ENCODE peak calls at places on chromosomes 12 and 14, in four cellular contexts. F is gastrocnemius medialis, P is cardiac muscle cell, N is Panc1. O is an unnamed sample.
A peak's percentile ranks its signal among the peaks of the same experiment; 100 is the strongest.

GRCh38 chr12:49673446-49674317 is 33.5 kb downstream of the FMNL3 start:
- DNase-seq in F (peak; percentile 78), P (peak; percentile 99), N (no peak), O (peak; percentile 95)

GRCh38 chr12:100877776-100878175 is 83.2 kb downstream of the ANO4 start:
- DNase-seq in F (no peak), P (no peak), N (no peak), O (no peak)

GRCh38 chr14:45426685-45427282 is 173.8 kb upstream of the MIS18BP1 start:
- DNase-seq in F (no peak), P (peak; percentile 47), N (peak; percentile 12), O (no peak)

GRCh38 chr12:132416827-132417226 is 73.1 kb upstream of the FBRSL1 start:
- DNase-seq in F (no peak), P (no peak), N (no peak), O (no peak)

GRCh38 chr12:29733060-29733459 is 50.7 kb downstream of the TMTC1 start:
- DNase-seq in F (no peak), P (no peak), N (no peak), O (no peak)

GRCh38 chr12:42510823-42511222 is 78.7 kb downstream of the PRICKLE1 start:
- DNase-seq in F (no peak), P (no peak), N (no peak), O (no peak)

GRCh38 chr14:30521899-30522736 is 36.8 kb upstream of the G2E3 start:
- DNase-seq in F (no peak), P (peak; percentile 62), N (peak; percentile 18), O (no peak)

GRCh38 chr12:102426599-102427541 is 53.5 kb downstream of the IGF1 start:
- DNase-seq in F (peak; percentile 11), P (no peak), N (no peak), O (no peak)

GRCh38 chr12:57452181-57452936 is 2.7 kb upstream of the INHBE start:
- DNase-seq in F (peak; percentile 47), P (peak; percentile 86), N (no peak), O (peak; percentile 83)

GRCh38 chr14:26775765-26776577 is 178.1 kb upstream of the NOVA1 start:
- DNase-seq in F (no peak), P (peak; percentile 67), N (peak; percentile 61), O (no peak)

GRCh38 chr12:4118601-4119156 is 154.9 kb upstream of the CCND2 start:
- DNase-seq in F (no peak), P (no peak), N (no peak), O (no peak)

GRCh38 chr12:6961278-6961694 is 9.2 kb downstream of the PHB2 start:
- DNase-seq in F (no peak), P (peak; percentile 62), N (no peak), O (peak; percentile 84)

GRCh38 chr14:88384653-88385205 is 728 bp upstream of the SPATA7 start:
- DNase-seq in F (no peak), P (peak; percentile 25), N (no peak), O (no peak)

GRCh38 chr12:71589478-71589881 is 74.2 kb downstream of the ZFC3H1 start:
- DNase-seq in F (no peak), P (no peak), N (no peak), O (no peak)

GRCh38 chr12:40969796-40970195 is 218.3 kb upstream of the PDZRN4 start:
- DNase-seq in F (no peak), P (no peak), N (no peak), O (no peak)

GRCh38 chr12:20007331-20007730 is 361.0 kb upstream of the PDE3A start:
- DNase-seq in F (no peak), P (no peak), N (no peak), O (no peak)

GRCh38 chr12:74426091-74426490 is 111.5 kb upstream of the ATXN7L3B start:
- DNase-seq in F (no peak), P (no peak), N (no peak), O (no peak)

GRCh38 chr12:54304187-54304810 is 3.5 kb upstream of the NFE2 start:
- DNase-seq in F (peak; percentile 28), P (peak; percentile 87), N (no peak), O (peak; percentile 85)

GRCh38 chr12:12683725-12684124 is 12.3 kb downstream of the GPR19 start:
- DNase-seq in F (no peak), P (no peak), N (no peak), O (no peak)

GRCh38 chr12:40693503-40693863 is 1.2 kb downstream of the CNTN1 start:
- DNase-seq in F (no peak), P (no peak), N (no peak), O (no peak)

GRCh38 chr12:49843411-49843810 is 505 bp upstream of the BCDIN3D start:
- DNase-seq in F (no peak), P (no peak), N (no peak), O (peak; percentile 40)

DNA sequence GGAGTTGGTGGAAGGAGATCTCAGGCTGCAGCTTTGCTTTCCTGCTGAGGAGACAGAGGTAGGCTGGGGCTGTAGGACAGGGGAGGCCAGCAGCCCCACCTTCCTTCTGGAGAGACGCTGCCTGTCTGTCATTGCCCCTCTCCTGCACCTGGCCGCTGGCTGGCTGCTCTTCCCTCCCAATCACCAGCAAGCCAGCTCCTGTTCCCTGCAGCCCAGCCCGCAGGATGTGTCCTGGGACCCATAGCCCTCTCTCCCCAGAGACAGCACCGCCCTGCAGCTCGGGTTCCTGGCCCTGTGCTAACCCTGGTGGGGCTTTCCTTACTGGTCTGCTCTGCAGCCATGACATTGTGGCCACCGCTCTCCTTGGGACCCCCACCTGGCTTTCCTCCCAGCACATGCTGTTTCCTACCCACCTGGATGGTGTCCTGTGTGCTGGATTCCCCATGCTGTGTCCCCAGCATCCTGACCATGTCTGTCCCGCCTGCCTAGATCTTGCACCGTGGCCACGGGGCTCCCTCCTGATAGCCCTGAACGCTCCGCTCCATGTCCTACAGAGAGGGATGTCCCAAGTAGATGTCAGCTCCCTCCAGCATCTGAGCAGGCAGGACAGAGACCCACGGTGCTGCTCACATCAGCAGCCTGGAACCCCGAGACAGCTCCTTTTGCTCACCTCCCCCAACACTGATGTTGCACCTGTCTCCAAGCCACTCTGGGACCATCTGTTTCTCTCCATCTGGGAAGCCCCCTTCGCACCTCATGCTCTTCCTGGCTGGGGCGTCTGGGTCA is 1.2 kb upstream of the MTA1 start:
- DNase-seq in F (no peak), P (no peak), N (no peak), O (no peak)
- H3K4me3 ChIP-seq in F (peak overlapping the region; percentile 82), P (no peak overlapping the region), N (no peak overlapping the region), O (peak overlapping the region; percentile 69)

GRCh38 chr12:123358035-123358434 is 6.6 kb downstream of the SBNO1 start:
- DNase-seq in F (no peak), P (no peak), N (no peak), O (no peak)
- H3K4me1 ChIP-seq in F (peaks cover 15% of the 10 kb centered on the region), P (peaks cover 3% of the 10 kb centered on the region), N (peaks cover 17% of the 10 kb centered on the region), O (peaks cover 16% of the 10 kb centered on the region)

DNA sequence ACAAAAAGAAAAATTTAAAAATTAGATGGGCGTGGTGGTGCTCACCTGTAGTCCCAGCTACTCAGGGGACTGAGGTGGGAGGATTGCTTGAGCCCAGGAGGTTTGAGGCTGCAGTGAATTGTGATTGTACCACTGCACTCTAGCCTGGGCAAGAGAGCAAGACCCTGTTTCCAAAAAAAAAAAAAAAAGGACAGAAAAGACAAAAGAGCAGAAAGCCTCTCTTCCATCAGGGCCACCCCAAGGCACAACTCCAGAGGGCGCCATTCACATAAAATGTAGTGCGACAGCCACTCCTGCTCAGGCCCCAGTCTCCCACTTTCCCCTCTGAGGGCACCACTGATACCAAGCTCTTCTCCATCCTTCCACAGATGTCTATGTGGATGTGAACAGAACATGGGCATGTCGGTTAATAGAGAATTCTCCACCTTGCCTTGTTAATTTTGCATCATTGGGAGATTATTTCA is 41.8 kb downstream of the DGLUCY start:
- DNase-seq in F (no peak), P (no peak), N (no peak), O (no peak)
- TF ChIP-seq CTCF in F (no peak), P (no peak), N (no peak), O (no peak)

GRCh38 chr12:79689041-79689476 is 1.7 kb downstream of the PAWR start:
- DNase-seq in F (no peak), P (no peak), N (no peak), O (no peak)

GRCh38 chr12:79688376-79689040 is 2.3 kb downstream of the PAWR start:
- DNase-seq in F (no peak), P (no peak), N (no peak), O (no peak)

GRCh38 chr12:79690156-79690605 is 583 bp downstream of the PAWR start:
- DNase-seq in F (no peak), P (peak; percentile 35), N (no peak), O (peak; percentile 31)

GRCh38 chr12:79690606-79691298 is at the start of gene PAWR:
- DNase-seq in F (no peak), P (peak; percentile 76), N (no peak), O (peak; percentile 57)

GRCh38 chr12:79689477-79690155 is 1.1 kb downstream of the PAWR start:
- DNase-seq in F (no peak), P (peak; percentile 55), N (no peak), O (peak; percentile 69)
- H3K4me3 ChIP-seq in F (peak overlapping the region; percentile 69), P (peak overlapping the region; percentile 94), N (peak overlapping the region; percentile 73), O (peak overlapping the region; percentile 97)

GRCh38 chr12:67658486-67658885 is 9.9 kb downstream of the DYRK2 start:
- DNase-seq in F (no peak), P (no peak), N (no peak), O (no peak)

GRCh38 chr12:67650528-67651379 is 2.2 kb downstream of the DYRK2 start:
- DNase-seq in F (no peak), P (no peak), N (no peak), O (no peak)

GRCh38 chr12:67659296-67659695 is 10.8 kb downstream of the DYRK2 start:
- DNase-seq in F (no peak), P (no peak), N (no peak), O (no peak)

GRCh38 chr12:67651380-67651695 is 2.8 kb downstream of the DYRK2 start:
- DNase-seq in F (no peak), P (peak; percentile 58), N (no peak), O (no peak)

GRCh38 chr12:67655829-67656614 is 7.5 kb downstream of the DYRK2 start:
- DNase-seq in F (peak; percentile 28), P (no peak), N (no peak), O (no peak)
- H3K4me1 ChIP-seq in F (peaks cover 82% of the 10 kb centered on the region), P (peaks cover 60% of the 10 kb centered on the region), N (peaks cover 6% of the 10 kb centered on the region), O (no peaks in the 10 kb centered on the region)

GRCh38 chr12:69163681-69164362 is 75.5 kb upstream of the CPSF6 start:
- DNase-seq in F (no peak), P (no peak), N (no peak), O (no peak)
- TF ChIP-seq CTCF in F (no peak), P (no peak), N (no peak), O (no peak)

GRCh38 chr12:10615532-10615931 is 2.1 kb upstream of the MAGOHB start:
- DNase-seq in F (no peak), P (no peak), N (no peak), O (no peak)

GRCh38 chr12:10621278-10621677 is 7.9 kb upstream of the MAGOHB start:
- DNase-seq in F (no peak), P (no peak), N (no peak), O (no peak)

GRCh38 chr12:10618338-10618987 is 5.1 kb upstream of the MAGOHB start:
- DNase-seq in F (no peak), P (peak; percentile 35), N (peak; percentile 74), O (no peak)

GRCh38 chr12:10620078-10620779 is 6.8 kb upstream of the MAGOHB start:
- DNase-seq in F (no peak), P (no peak), N (no peak), O (no peak)

GRCh38 chr12:10617868-10618267 is 4.5 kb upstream of the MAGOHB start:
- DNase-seq in F (no peak), P (no peak), N (no peak), O (no peak)
- H3K4me3 ChIP-seq in F (no peak overlapping the region), P (no peak overlapping the region), N (no peak overlapping the region), O (no peak overlapping the region)

GRCh38 chr12:47801170-47801903 is 18.4 kb downstream of the HDAC7 start:
- DNase-seq in F (no peak), P (no peak), N (no peak), O (peak; percentile 77)
- H3K4me1 ChIP-seq in F (peaks cover 80% of the 10 kb centered on the region), P (peaks cover 18% of the 10 kb centered on the region), N (peaks cover 34% of the 10 kb centered on the region), O (peaks cover 77% of the 10 kb centered on the region)

GRCh38 chr12:89451876-89452275 is 72.7 kb downstream of the GALNT4 start:
- DNase-seq in F (no peak), P (peak; percentile 90), N (no peak), O (peak; percentile 71)
- TF ChIP-seq CTCF in F (no peak), P (no peak), N (no peak), O (no peak)

O was measured in tibial artery.